ENCODE peak calls at places on chromosomes 6 and 20, in seven cellular contexts. D is neuronal stem cell, A is body of pancreas, T is heart left ventricle, E is brain microvascular endothelial cell, N is fibroblast of lung, S is psoas muscle. G is an unnamed sample.
A peak's percentile ranks its signal among the peaks of the same experiment; 100 is the strongest.

GRCh38 chr6:4280721-4281120 is 145.3 kb upstream of the ECI2 start:
- DNase-seq in D (no peak), A (no peak), T (no peak), E (peak; percentile 85), N (peak; percentile 93), S (no peak), G (no peak)

GRCh38 chr6:122754191-122754731 is 25.3 kb upstream of the FABP7 start:
- DNase-seq in D (no peak), A (no peak), T (no peak), E (no peak), N (no peak), S (no peak), G (no peak)

GRCh38 chr6:155248021-155249001 is 15.5 kb upstream of the CLDN20 start:
- DNase-seq in D (peak; percentile 23), A (no peak), T (peak; percentile 38), E (peak; percentile 90), N (peak; percentile 72), S (no peak), G (peak; percentile 12)

GRCh38 chr6:75308250-75308988 is 23.8 kb upstream of the TMEM30A start:
- DNase-seq in D (no peak), A (no peak), T (no peak), E (no peak), N (peak; percentile 8), S (no peak), G (no peak)

GRCh38 chr6:108106261-108106660 is 31.7 kb upstream of the OSTM1 start:
- DNase-seq in D (no peak), A (no peak), T (no peak), E (no peak), N (no peak), S (no peak), G (no peak)

GRCh38 chr6:100023798-100024197 is 29.8 kb upstream of the MCHR2 start:
- DNase-seq in D (no peak), A (no peak), T (no peak), E (no peak), N (no peak), S (no peak), G (no peak)

GRCh38 chr6:3663081-3663480 is 88.4 kb downstream of the PXDC1 start:
- DNase-seq in D (no peak), A (no peak), T (no peak), E (no peak), N (no peak), S (no peak), G (no peak)

GRCh38 chr6:169863149-169863525 is 111.7 kb downstream of the ERMARD start:
- DNase-seq in D (no peak), A (no peak), T (no peak), E (no peak), N (no peak), S (no peak), G (no peak)

GRCh38 chr6:118086189-118086588 is 179.1 kb downstream of the SLC35F1 start:
- DNase-seq in D (no peak), A (no peak), T (no peak), E (no peak), N (no peak), S (no peak), G (no peak)

GRCh38 chr6:134168580-134169223 is 116.3 kb upstream of the SLC2A12 start:
- DNase-seq in D (no peak), A (no peak), T (no peak), E (no peak), N (no peak), S (no peak), G (no peak)

GRCh38 chr6:134165827-134166226 is 113.4 kb upstream of the SLC2A12 start:
- DNase-seq in D (no peak), A (no peak), T (no peak), E (peak; percentile 52), N (no peak), S (no peak), G (no peak)

GRCh38 chr6:134169881-134170486 is 117.6 kb upstream of the SLC2A12 start:
- DNase-seq in D (no peak), A (peak; percentile 43), T (no peak), E (no peak), N (no peak), S (peak; percentile 53), G (no peak)

GRCh38 chr6:134162932-134163331 is 110.5 kb upstream of the SLC2A12 start:
- DNase-seq in D (no peak), A (peak; percentile 50), T (no peak), E (no peak), N (no peak), S (no peak), G (no peak)

GRCh38 chr6:134166529-134167221 is 114.3 kb upstream of the SLC2A12 start:
- DNase-seq in D (no peak), A (no peak), T (no peak), E (peak; percentile 67), N (no peak), S (no peak), G (no peak)
- H3K27ac ChIP-seq in D (no peak overlapping the region), A (peak overlapping the region; percentile 100), T (no peak overlapping the region), E (no peak overlapping the region), N (no peak overlapping the region), S (peak overlapping the region; percentile 25), G (no peak overlapping the region)

GRCh38 chr20:40673442-40673841 is 15.6 kb downstream of the MAFB start:
- DNase-seq in D (no peak), A (peak; percentile 63), T (no peak), E (no peak), N (no peak), S (no peak), G (no peak)

GRCh38 chr20:40676466-40676865 is 12.6 kb downstream of the MAFB start:
- DNase-seq in D (no peak), A (no peak), T (no peak), E (no peak), N (no peak), S (no peak), G (no peak)

GRCh38 chr20:40677343-40677924 is 11.6 kb downstream of the MAFB start:
- DNase-seq in D (no peak), A (no peak), T (no peak), E (no peak), N (no peak), S (no peak), G (no peak)

GRCh38 chr20:40676870-40677269 is 12.2 kb downstream of the MAFB start:
- DNase-seq in D (no peak), A (no peak), T (no peak), E (no peak), N (no peak), S (no peak), G (no peak)

DNA sequence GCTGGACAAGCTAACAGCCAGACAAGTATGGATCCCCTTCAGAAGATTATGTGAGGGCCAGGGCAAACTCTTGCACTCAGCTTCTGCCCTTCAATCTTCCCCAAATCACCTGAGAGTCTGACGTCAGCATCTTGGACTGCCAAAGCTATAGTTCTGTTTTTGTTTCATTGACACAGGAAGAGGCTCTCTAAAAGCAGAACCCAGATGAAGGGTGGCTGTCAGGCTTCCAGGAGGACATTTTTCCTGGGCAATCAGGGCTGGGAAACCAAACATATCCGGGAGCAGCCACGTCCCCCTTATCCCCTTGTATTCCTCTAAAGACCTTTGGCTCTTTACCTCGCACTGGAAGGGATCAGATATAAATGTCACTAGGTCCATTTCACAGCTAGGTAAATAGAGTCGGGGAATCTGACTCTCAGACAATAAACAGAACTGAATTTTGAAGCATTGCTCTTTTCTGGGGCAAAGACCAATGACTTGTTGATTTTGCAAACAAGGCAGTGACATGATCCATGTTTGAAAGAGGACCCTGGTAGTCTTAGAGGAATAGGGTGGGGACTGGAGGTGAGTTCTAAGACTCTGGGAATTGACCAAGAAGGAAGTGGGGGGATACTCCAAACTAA is 13.3 kb downstream of the MAFB start:
- DNase-seq in D (no peak), A (no peak), T (no peak), E (no peak), N (no peak), S (no peak), G (no peak)
- H3K27ac ChIP-seq in D (no peak overlapping the region), A (peak overlapping the region; percentile 21), T (no peak overlapping the region), E (no peak overlapping the region), N (no peak overlapping the region), S (no peak overlapping the region), G (no peak overlapping the region)

DNA sequence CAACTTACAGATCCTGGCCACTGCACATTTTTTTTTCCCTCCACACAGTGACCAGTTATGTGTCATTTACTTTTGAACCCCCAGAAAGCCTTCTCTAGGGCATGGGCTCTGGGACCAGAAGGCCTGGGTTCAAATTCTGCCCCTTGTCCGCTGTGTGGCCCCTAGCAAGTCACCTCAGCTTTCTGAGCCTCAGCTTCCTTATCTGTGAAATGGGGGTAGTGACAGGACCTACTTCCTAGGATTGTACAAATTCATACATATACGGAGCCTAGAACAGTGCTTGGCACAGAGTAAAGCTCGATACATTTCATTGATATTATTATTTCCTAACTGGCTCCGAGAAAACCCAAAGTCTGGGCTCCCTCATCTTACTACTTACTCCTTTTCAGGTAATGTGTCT is 1.6 kb downstream of the BPI start:
- DNase-seq in D (no peak), A (no peak), T (no peak), E (no peak), N (no peak), S (no peak), G (no peak)
- H3K27ac ChIP-seq in D (no peak overlapping the region), A (no peak overlapping the region), T (no peak overlapping the region), E (no peak overlapping the region), N (no peak overlapping the region), S (no peak overlapping the region), G (no peak overlapping the region)

GRCh38 chr6:85428486-85428885 is 21.4 kb upstream of the NT5E start:
- DNase-seq in D (no peak), A (no peak), T (no peak), E (no peak), N (no peak), S (no peak), G (no peak)
- H3K27ac ChIP-seq in D (no peak overlapping the region), A (no peak overlapping the region), T (no peak overlapping the region), E (no peak overlapping the region), N (no peak overlapping the region), S (no peak overlapping the region), G (no peak overlapping the region)

DNA sequence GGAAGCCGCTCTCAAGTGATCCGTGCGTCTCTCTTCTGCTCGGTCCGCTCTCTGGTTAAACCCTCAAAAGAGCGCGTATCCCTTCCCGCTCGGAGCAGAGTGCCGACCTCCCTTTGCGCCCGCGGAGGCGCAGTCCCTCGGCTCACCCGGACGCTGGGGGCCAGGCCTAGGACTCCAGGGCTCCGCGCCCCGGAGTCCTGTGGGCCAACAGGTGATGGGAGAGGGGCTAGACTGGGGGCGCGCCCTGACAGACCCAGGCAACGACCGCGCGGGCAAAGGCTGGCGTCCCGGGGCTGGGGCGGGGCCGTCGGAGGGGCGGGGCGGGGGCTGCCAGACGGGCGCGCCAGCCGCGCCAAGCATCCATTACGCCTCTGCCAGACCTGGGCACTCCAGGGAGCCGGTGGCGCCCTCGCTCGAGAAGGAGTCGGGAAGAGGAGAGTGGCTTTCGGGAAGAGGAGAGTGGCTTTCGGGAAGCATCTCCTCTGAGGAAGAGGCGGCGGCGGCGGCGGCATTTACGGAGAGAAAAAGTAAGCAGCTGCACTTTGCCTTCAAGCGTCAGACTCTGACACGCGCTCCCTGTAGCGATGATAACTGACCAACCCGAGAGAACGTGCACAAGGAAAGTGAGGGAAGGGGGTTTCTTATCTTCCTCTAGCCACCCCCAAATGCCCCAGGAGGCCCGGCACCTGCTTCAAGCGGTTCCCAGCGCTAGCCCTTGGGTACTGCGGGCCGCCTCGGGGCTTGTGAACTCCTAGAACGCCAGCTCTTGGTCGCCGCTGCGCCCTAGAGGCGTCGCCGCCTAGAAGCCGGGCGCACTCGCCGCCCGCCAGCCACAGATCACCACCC is 2.6 kb downstream of the EPHA7 start:
- DNase-seq in D (peak; percentile 58), A (no peak), T (peak; percentile 58), E (no peak), N (peak; percentile 32), S (peak; percentile 48), G (no peak)
- H3K27ac ChIP-seq in D (no peak overlapping the region), A (no peak overlapping the region), T (peak overlapping the region; percentile 80), E (no peak overlapping the region), N (no peak overlapping the region), S (no peak overlapping the region), G (peak overlapping the region; percentile 78)